ENCODE peak calls at places on chromosomes 3 and 15, in seven cellular contexts. F is heart left ventricle; D is caudate nucleus; J is sigmoid colon; H is right cardiac atrium; K is CD8-positive, alpha-beta T cell; Y is adrenal gland. Z is an unnamed sample.

GRCh38 chr3:8848696-8849131 is 79.3 kb upstream of the OXTR start:
- DNase-seq in F (no peak), D (no peak), J (no peak), H (no peak), K (no peak), Y (no peak), Z (no peak)

GRCh38 chr3:145620002-145620401 is 541.0 kb downstream of the PLOD2 start:
- DNase-seq in F (no peak), D (no peak), J (no peak), H (no peak), K (no peak), Y (no peak), Z (no peak)

GRCh38 chr3:23611737-23612295 is 193.9 kb upstream of the UBE2E1 start:
- DNase-seq in F (peak; percentile 81), D (peak; percentile 23), J (peak; percentile 90), H (peak; percentile 85), K (no peak), Y (peak; percentile 70), Z (peak; percentile 50)

GRCh38 chr3:136659253-136659652 is 92.9 kb downstream of the STAG1 start:
- DNase-seq in F (no peak), D (no peak), J (no peak), H (peak; percentile 30), K (no peak), Y (peak; percentile 68), Z (peak; percentile 12)

GRCh38 chr3:14122301-14122700 is 2.4 kb downstream of the CHCHD4 start:
- DNase-seq in F (no peak), D (no peak), J (no peak), H (no peak), K (no peak), Y (no peak), Z (no peak)

GRCh38 chr3:142888484-142889262 is at the start of gene PCOLCE2:
- DNase-seq in F (peak; percentile 57), D (no peak), J (peak; percentile 66), H (peak; percentile 68), K (no peak), Y (no peak), Z (peak; percentile 19)

GRCh38 chr3:170007031-170007663 is 30.6 kb upstream of the GPR160 start:
- DNase-seq in F (peak; percentile 31), D (no peak), J (no peak), H (peak; percentile 22), K (peak; percentile 61), Y (peak; percentile 73), Z (no peak)

GRCh38 chr3:117526485-117527079 is 817.0 kb downstream of the TUSC7 start:
- DNase-seq in F (no peak), D (no peak), J (no peak), H (peak; percentile 8), K (no peak), Y (peak; percentile 63), Z (no peak)

GRCh38 chr15:73022156-73022555 is 30.1 kb upstream of the NEO1 start:
- DNase-seq in F (no peak), D (no peak), J (no peak), H (no peak), K (no peak), Y (no peak), Z (no peak)

GRCh38 chr3:54801977-54802376 is 125.9 kb downstream of the LRTM1 start:
- DNase-seq in F (no peak), D (no peak), J (no peak), H (no peak), K (no peak), Y (no peak), Z (no peak)

GRCh38 chr15:34721802-34722795 is 32.7 kb downstream of the GJD2 start:
- DNase-seq in F (peak; percentile 84), D (peak; percentile 49), J (peak; percentile 63), H (peak; percentile 79), K (no peak), Y (peak; percentile 31), Z (peak; percentile 39)

GRCh38 chr3:188901126-188901525 is 270.6 kb upstream of the TPRG1 start:
- DNase-seq in F (no peak), D (no peak), J (no peak), H (no peak), K (no peak), Y (no peak), Z (no peak)

GRCh38 chr3:114685053-114685630 is 391.3 kb downstream of the TIGIT start:
- DNase-seq in F (no peak), D (no peak), J (no peak), H (no peak), K (no peak), Y (no peak), Z (no peak)

GRCh38 chr3:89061257-89061656 is 46.2 kb upstream of the EPHA3 start:
- DNase-seq in F (no peak), D (no peak), J (no peak), H (no peak), K (no peak), Y (no peak), Z (no peak)

GRCh38 chr3:175526609-175527280 is 667.6 kb downstream of the NAALADL2 start:
- DNase-seq in F (no peak), D (no peak), J (no peak), H (no peak), K (no peak), Y (no peak), Z (no peak)

GRCh38 chr15:100340721-100341661 is 784 bp downstream of the ADAMTS17 start:
- DNase-seq in F (no peak), D (no peak), J (no peak), H (no peak), K (peak; percentile 55), Y (no peak), Z (no peak)

GRCh38 chr15:66647358-66647757 is 54.7 kb upstream of the SMAD6 start:
- DNase-seq in F (peak; percentile 67), D (no peak), J (no peak), H (peak; percentile 80), K (no peak), Y (no peak), Z (no peak)

GRCh38 chr3:170499562-170500156 is 81.0 kb downstream of the CLDN11 start:
- DNase-seq in F (no peak), D (no peak), J (no peak), H (no peak), K (no peak), Y (peak; percentile 73), Z (peak; percentile 51)

GRCh38 chr3:126441256-126441880 is 34.3 kb downstream of the ZXDC start:
- DNase-seq in F (no peak), D (no peak), J (peak; percentile 51), H (no peak), K (no peak), Y (no peak), Z (no peak)
- H3K27ac ChIP-seq in F (no peak overlapping the region), D (no peak overlapping the region), J (no peak overlapping the region), H (no peak overlapping the region), K (no peak overlapping the region), Y (no peak overlapping the region), Z (no peak overlapping the region)

DNA sequence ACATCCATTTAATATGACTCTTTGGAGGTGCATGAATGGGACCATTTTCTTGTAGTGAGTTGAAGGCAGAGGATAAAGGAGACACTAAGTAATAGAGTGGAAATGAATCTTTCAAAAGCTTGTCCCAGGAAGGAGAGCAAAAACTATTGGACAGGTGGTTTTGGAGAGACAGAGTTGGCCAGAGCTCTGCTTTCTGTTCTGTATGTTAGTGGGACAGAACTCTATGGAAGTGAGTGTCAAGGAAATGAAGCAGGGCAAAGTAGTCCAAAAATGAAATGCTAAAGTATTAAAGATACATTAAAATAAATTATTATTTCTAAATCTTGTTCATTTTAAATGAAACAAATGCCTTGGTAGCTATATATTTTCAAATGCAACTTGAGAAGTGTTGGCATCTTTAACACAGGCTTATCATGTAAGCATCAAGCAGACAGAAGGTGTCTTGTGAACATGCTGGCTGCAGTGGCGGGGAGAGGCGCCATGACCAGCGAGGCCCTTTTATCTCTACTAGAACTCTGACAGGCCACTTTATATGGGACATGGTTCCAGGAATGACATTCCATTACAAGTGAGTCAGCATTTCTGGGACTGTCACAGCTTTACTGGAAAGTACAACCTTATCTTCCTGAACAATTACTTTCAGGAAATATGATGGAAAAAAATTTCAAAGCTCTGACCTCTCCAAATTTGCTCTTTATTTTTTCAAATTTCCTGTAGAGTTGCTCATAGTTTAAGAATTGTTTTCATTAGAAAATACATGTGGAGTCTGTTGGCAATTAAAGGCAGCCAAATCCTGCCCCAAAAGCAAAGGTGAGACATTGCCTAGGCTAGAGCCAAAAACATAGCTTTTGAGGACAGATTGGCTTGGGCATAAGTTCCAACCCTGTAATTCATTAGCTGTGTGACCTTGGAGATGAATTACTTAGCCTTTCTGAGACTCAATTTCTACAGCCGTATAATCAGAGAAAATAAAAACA is 106.5 kb downstream of the ECT2 start:
- DNase-seq in F (peak; percentile 71), D (no peak), J (no peak), H (peak; percentile 50), K (no peak), Y (peak; percentile 77), Z (no peak)
- H3K27ac ChIP-seq in F (peak overlapping the region; percentile 71), D (no peak overlapping the region), J (no peak overlapping the region), H (no peak overlapping the region), K (no peak overlapping the region), Y (no peak overlapping the region), Z (no peak overlapping the region)

DNA sequence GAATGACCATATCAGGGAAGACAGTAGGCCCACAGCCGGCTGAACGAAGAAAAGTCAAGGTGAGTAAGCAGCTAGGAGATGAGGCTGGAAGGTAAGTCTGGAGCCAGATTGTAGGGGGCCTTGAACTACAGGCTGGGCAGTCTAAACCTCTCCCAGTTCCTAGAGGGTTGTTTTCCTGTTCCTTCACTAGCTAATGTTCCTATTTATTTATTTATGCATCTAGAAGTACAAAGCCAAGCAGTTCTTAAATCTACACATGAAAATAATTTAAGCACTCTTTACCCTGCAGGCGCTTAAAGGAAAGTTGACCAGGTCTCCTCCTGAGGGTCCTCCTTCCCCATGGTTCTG is 3.7 kb downstream of the ACAA1 start:
- DNase-seq in F (no peak), D (no peak), J (no peak), H (no peak), K (no peak), Y (no peak), Z (no peak)
- H3K27ac ChIP-seq in F (no peak overlapping the region), D (no peak overlapping the region), J (no peak overlapping the region), H (no peak overlapping the region), K (no peak overlapping the region), Y (no peak overlapping the region), Z (no peak overlapping the region)

GRCh38 chr15:85405467-85405866 is 25.1 kb downstream of the AKAP13 start:
- DNase-seq in F (no peak), D (no peak), J (no peak), H (no peak), K (no peak), Y (no peak), Z (no peak)

GRCh38 chr15:85406916-85407315 is 26.5 kb downstream of the AKAP13 start:
- DNase-seq in F (no peak), D (no peak), J (no peak), H (no peak), K (no peak), Y (no peak), Z (no peak)

GRCh38 chr15:85404156-85404921 is 23.9 kb downstream of the AKAP13 start:
- DNase-seq in F (no peak), D (no peak), J (no peak), H (no peak), K (no peak), Y (no peak), Z (no peak)

GRCh38 chr15:85403745-85404144 is 23.3 kb downstream of the AKAP13 start:
- DNase-seq in F (no peak), D (no peak), J (no peak), H (no peak), K (no peak), Y (peak; percentile 36), Z (no peak)

DNA sequence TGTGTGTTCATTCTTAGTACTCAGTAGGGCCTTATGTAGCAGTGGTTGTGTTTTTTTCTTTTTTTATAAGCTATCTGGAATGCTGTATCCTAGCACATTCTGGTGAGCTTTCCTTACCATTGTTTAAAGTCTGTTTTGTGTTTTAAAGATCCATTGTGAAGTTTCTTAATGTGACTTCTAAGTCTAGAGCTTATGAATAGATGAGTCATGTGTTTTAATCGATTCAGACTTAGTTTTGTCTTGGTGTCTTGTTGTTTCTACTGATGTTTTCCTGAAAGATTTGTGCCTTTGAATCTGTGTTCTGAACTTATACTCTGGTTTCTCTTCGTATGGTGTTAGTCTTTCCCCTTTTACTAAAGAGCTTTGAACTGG is 24.5 kb downstream of the AKAP13 start:
- DNase-seq in F (no peak), D (no peak), J (no peak), H (no peak), K (no peak), Y (no peak), Z (no peak)
- H3K27ac ChIP-seq in F (no peak overlapping the region), D (no peak overlapping the region), J (no peak overlapping the region), H (no peak overlapping the region), K (no peak overlapping the region), Y (no peak overlapping the region), Z (no peak overlapping the region)

Z was measured in substantia nigra.